ENCODE peak calls at places on chromosomes 13 and 19, in five cellular contexts. I, E, H, F and Y are unnamed samples.
A peak's percentile ranks its signal among the peaks of the same experiment; 100 is the strongest.

GRCh38 chr19:7799640-7800355 is 30.2 kb upstream of the EVI5L start:
- DNase-seq in I (peak; percentile 82), E (peak; percentile 38), H (peak; percentile 55), F (peak; percentile 91), Y (peak; percentile 74)

GRCh38 chr13:109743706-109744453 is 42.5 kb downstream of the IRS2 start:
- DNase-seq in I (peak; percentile 56), E (no peak), H (peak; percentile 79), F (no peak), Y (peak; percentile 41)

GRCh38 chr13:107866666-107867623 is 348.4 kb downstream of the LIG4 start:
- DNase-seq in I (peak; percentile 43), E (no peak), H (peak; percentile 61), F (peak; percentile 71), Y (peak; percentile 2)

GRCh38 chr19:42113641-42114348 is 18.5 kb downstream of the POU2F2 start:
- DNase-seq in I (peak; percentile 46), E (peak; percentile 82), H (peak; percentile 98), F (no peak), Y (peak; percentile 65)

GRCh38 chr19:33956941-33957340 is 160.3 kb downstream of the KCTD15 start:
- DNase-seq in I (no peak), E (no peak), H (no peak), F (no peak), Y (no peak)

GRCh38 chr19:10454267-10454666 is 33.9 kb downstream of the PDE4A start:
- DNase-seq in I (no peak), E (no peak), H (no peak), F (peak; percentile 93), Y (no peak)

GRCh38 chr19:51159656-51160055 is 17.6 kb downstream of the SIGLEC7 start:
- DNase-seq in I (no peak), E (no peak), H (no peak), F (no peak), Y (no peak)

GRCh38 chr19:35044317-35045117 is 3.0 kb downstream of the HPN start:
- DNase-seq in I (peak; percentile 71), E (no peak), H (peak; percentile 18), F (peak; percentile 60), Y (peak; percentile 82)

GRCh38 chr13:48000559-48001126 is 430 bp downstream of the SUCLA2 start:
- DNase-seq in I (no peak), E (no peak), H (peak; percentile 20), F (peak; percentile 55), Y (peak; percentile 17)

GRCh38 chr19:34350161-34350561 is 14.8 kb upstream of the GPI start:
- DNase-seq in I (no peak), E (no peak), H (peak; percentile 38), F (no peak), Y (no peak)

GRCh38 chr19:39768334-39768733 is 10.3 kb upstream of the LEUTX start:
- DNase-seq in I (no peak), E (no peak), H (no peak), F (no peak), Y (no peak)

GRCh38 chr19:35935911-35936737 is at the start of gene LRFN3:
- DNase-seq in I (peak; percentile 74), E (peak; percentile 14), H (peak; percentile 72), F (peak; percentile 95), Y (peak; percentile 75)

GRCh38 chr19:55678121-55678671 is 3.2 kb downstream of the EPN1 start:
- DNase-seq in I (no peak), E (no peak), H (no peak), F (no peak), Y (no peak)

GRCh38 chr13:112587359-112587766 is 590 bp downstream of the TUBGCP3 start:
- DNase-seq in I (peak; percentile 71), E (peak; percentile 55), H (peak; percentile 79), F (peak; percentile 85), Y (peak; percentile 54)
- TF ChIP-seq CTCF in I (no peak), E (peak; percentile 23), H (peak; percentile 12), F (no peak), Y (no peak)

DNA sequence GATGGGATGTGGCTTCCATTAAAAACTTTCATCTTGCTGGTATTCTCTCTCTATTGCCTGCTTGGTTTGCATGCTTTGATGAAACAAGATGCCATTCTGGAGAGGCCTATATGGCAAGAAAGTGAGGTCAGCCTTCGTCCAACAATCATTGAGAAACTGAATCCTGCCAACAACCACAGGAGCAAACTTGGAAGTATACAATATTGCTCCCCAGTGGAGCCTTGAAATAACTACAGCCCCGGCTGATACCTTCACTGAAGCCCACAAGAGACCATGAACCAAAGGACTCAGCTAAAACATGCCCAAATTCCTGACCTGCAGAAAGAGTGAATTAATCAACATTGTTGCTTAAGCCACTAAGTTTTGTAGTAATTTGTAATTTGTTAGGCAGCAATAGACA is 82.5 kb upstream of the FGF14 start:
- DNase-seq in I (no peak), E (no peak), H (peak; percentile 2), F (peak; percentile 41), Y (no peak)
- TF ChIP-seq CTCF in I (no peak), E (no peak), H (peak; percentile 29), F (peak; percentile 46), Y (no peak)

GRCh38 chr13:41608779-41609178 is 151.4 kb downstream of the RGCC start:
- DNase-seq in I (no peak), E (no peak), H (peak; percentile 45), F (no peak), Y (no peak)

GRCh38 chr13:41606646-41607045 is 149.3 kb downstream of the RGCC start:
- DNase-seq in I (no peak), E (no peak), H (no peak), F (no peak), Y (no peak)

GRCh38 chr13:41608111-41608510 is 150.8 kb downstream of the RGCC start:
- DNase-seq in I (no peak), E (peak; percentile 82), H (no peak), F (no peak), Y (no peak)

GRCh38 chr13:41603917-41604316 is 146.6 kb downstream of the RGCC start:
- DNase-seq in I (no peak), E (no peak), H (peak; percentile 67), F (no peak), Y (peak; percentile 51)

DNA sequence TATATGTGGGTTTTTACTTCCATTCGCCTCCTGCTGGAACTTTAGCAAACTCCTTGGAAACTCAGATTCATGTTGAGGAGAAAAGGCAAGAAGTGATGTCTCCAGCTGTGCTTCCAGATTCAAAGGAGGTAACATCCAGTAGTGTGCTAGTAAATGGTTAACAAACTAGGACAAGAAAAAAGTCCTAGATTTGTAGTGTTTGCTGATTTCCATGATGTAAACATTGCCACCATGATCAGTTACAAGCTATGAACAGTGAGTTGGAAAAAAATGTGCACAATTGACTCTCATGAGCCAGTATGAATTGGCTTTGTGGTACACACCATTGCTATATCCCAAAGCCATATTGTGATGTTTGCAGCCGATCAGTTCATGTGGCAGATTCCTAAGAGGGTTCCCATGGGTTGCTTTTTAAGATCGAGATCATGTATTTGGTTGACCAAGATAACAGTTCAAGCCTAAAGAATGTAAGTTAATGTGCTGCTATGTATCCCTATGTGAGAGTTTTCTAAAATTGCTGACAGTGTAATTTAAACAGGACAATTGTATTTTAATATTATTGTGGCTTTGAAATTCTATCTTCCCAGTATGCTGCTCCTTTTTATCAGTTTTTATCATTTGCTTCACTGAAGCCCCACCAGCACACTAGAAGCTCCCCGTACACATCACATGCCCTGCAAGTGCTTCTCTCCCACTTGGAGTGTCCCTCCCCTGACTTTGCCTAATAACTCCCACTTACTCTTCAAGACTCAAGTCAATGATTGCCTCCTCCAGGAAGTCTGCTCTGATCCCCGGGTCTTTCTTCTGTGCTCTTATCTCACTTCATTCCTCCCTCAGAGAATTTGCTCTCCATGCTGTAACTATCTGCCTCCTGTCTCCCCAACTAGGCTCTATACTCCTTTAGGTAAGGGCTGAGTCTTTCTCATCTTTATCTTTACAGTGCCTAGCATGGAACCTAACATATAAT is 148.3 kb downstream of the RGCC start:
- DNase-seq in I (no peak), E (no peak), H (peak; percentile 12), F (no peak), Y (no peak)
- TF ChIP-seq CTCF in I (no peak), E (no peak), H (peak; percentile 10), F (no peak), Y (no peak)

DNA sequence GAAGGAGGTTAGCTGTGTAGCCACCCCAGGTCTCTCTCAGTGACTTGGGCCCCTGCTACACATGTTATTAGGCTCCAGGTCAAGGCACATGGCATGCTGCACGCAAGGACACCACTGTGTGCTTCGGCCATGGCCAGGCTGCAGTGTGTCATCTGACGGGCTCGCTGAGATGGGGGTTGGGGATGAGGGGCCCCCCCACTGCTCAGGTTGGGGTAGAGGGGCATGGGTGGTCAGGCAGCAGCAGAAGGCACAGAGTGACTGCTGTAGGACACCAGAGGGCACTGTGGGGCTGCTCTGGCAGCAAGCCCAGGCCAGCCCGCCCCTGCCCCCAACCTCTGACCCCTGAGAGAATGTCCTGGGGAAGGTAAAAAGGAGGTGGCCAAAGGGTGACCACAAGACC is 32.2 kb upstream of the ISYNA1 start:
- DNase-seq in I (peak; percentile 44), E (no peak), H (no peak), F (peak; percentile 86), Y (peak; percentile 35)
- TF ChIP-seq CTCF in I (no peak), E (peak; percentile 60), H (peak; percentile 58), F (peak; percentile 72), Y (peak; percentile 59)

GRCh38 chr13:32538621-32539246 is at the start of gene N4BP2L2:
- DNase-seq in I (peak; percentile 85), E (peak; percentile 96), H (peak; percentile 96), F (peak; percentile 96), Y (peak; percentile 82)

GRCh38 chr13:32535140-32535539 is 3.5 kb downstream of the N4BP2L2 start:
- DNase-seq in I (no peak), E (no peak), H (no peak), F (no peak), Y (no peak)

GRCh38 chr13:32537580-32538233 is 888 bp downstream of the N4BP2L2 start:
- DNase-seq in I (peak; percentile 9), E (no peak), H (peak; percentile 7), F (no peak), Y (peak; percentile 15)

GRCh38 chr13:32535748-32536147 is 2.8 kb downstream of the N4BP2L2 start:
- DNase-seq in I (no peak), E (no peak), H (no peak), F (no peak), Y (no peak)

DNA sequence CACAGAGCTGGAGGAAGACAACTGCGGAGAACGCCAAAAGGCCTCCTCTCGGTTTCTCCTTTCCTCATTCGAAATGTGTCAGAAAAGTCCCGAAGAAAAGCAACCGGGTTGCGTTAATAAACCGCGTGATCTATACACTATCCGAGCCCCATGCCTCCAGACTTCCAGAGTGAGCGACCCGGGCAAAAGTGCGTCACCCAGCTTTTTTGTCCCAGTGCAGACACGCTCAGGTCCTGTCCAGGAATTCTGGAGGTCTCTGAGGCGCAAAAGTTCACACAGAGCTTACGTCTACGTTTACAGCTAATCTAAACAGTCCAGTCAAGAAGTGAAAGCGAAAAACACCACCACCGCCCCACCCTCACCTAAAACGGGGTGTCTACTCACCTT is 368 bp downstream of the N4BP2L2 start:
- DNase-seq in I (peak; percentile 19), E (peak; percentile 3), H (peak; percentile 50), F (peak; percentile 66), Y (no peak)
- TF ChIP-seq CTCF in I (no peak), E (no peak), H (no peak), F (no peak), Y (no peak)

GRCh38 chr19:3272952-3273351 is 48.5 kb downstream of the CELF5 start:
- DNase-seq in I (no peak), E (no peak), H (no peak), F (no peak), Y (no peak)

GRCh38 chr19:3276341-3276799 is 51.9 kb downstream of the CELF5 start:
- DNase-seq in I (peak; percentile 30), E (no peak), H (no peak), F (peak; percentile 90), Y (peak; percentile 54)

GRCh38 chr19:3274245-3275067 is 50.0 kb downstream of the CELF5 start:
- DNase-seq in I (no peak), E (no peak), H (no peak), F (no peak), Y (no peak)

GRCh38 chr19:3275583-3276340 is 51.3 kb downstream of the CELF5 start:
- DNase-seq in I (peak; percentile 84), E (peak; percentile 46), H (peak; percentile 49), F (peak; percentile 97), Y (peak; percentile 81)

GRCh38 chr19:3275068-3275582 is 50.7 kb downstream of the CELF5 start:
- DNase-seq in I (peak; percentile 77), E (no peak), H (no peak), F (peak; percentile 87), Y (peak; percentile 52)
- TF ChIP-seq CTCF in I (peak; percentile 57), E (peak; percentile 52), H (peak; percentile 49), F (no peak), Y (no peak)